ENCODE peak calls at places on chromosomes 2 and 18, in five cellular contexts. T is endothelial cell of umbilical vein, E is uterus, P is tibial nerve, C is sigmoid colon. F is an unnamed sample.

GRCh38 chr2:884027-884748 is 66.5 kb upstream of the SNTG2 start:
- DNase-seq in C (no peak), P (no peak), E (no peak), T (no peak), F (no peak)

GRCh38 chr2:137237055-137237454 is 471.7 kb downstream of the THSD7B start:
- DNase-seq in E (no peak), C (no peak), P (no peak), T (no peak), F (no peak)

GRCh38 chr2:54879598-54880355 is 156.3 kb downstream of the EML6 start:
- DNase-seq in C (no peak), T (no peak), E (no peak), P (no peak), F (no peak)

GRCh38 chr2:119950966-119951365 is 61.9 kb upstream of the EPB41L5 start:
- DNase-seq in E (no peak), P (no peak), T (no peak), C (no peak), F (no peak)

GRCh38 chr2:200756618-200757321 is 54.9 kb upstream of the BZW1 start:
- DNase-seq in P (no peak), E (no peak), T (peak; percentile 28), C (no peak), F (no peak)

GRCh38 chr2:133287709-133288108 is 280.6 kb downstream of the NCKAP5 start:
- DNase-seq in T (peak; percentile 5), P (no peak), E (no peak), C (no peak), F (no peak)

GRCh38 chr2:66814916-66815315 is 380.0 kb downstream of the MEIS1 start:
- DNase-seq in T (no peak), P (no peak), E (no peak), C (no peak), F (no peak)

GRCh38 chr2:72562451-72563153 is 263.2 kb downstream of the EXOC6B start:
- DNase-seq in T (peak; percentile 92), P (no peak), E (no peak), C (no peak), F (no peak)

GRCh38 chr2:124402274-124402673 is 377.2 kb downstream of the CNTNAP5 start:
- DNase-seq in T (no peak), C (no peak), P (no peak), E (no peak), F (no peak)

GRCh38 chr2:102037681-102038080 is 45.9 kb downstream of the IL1R2 start:
- DNase-seq in E (no peak), T (peak; percentile 52), P (no peak), C (no peak), F (no peak)

GRCh38 chr2:128293870-128294455 is 24.7 kb downstream of the HS6ST1 start:
- DNase-seq in C (no peak), P (no peak), E (no peak), T (no peak), F (no peak)

GRCh38 chr2:241153616-241154015 is 3.3 kb downstream of the PPP1R7 start:
- DNase-seq in T (no peak), C (no peak), E (no peak), P (no peak), F (no peak)

GRCh38 chr2:74959106-74959751 is 786 bp downstream of the POLE4 start:
- DNase-seq in T (no peak), C (no peak), P (no peak), E (no peak), F (no peak)

GRCh38 chr2:189770590-189771322 is 8.2 kb upstream of the OSGEPL1 start:
- DNase-seq in E (no peak), P (no peak), T (no peak), C (no peak), F (no peak)

GRCh38 chr2:70565039-70565731 is 11.6 kb upstream of the TGFA start:
- DNase-seq in T (no peak), E (no peak), P (no peak), C (no peak), F (no peak)

GRCh38 chr18:62512996-62513395 is 9.8 kb upstream of the ZCCHC2 start:
- DNase-seq in T (no peak), C (no peak), E (no peak), P (no peak), F (no peak)

GRCh38 chr18:54358495-54358793 is 738 bp downstream of the C18orf54 start:
- DNase-seq in P (no peak), E (no peak), T (peak; percentile 59), C (no peak), F (no peak)

GRCh38 chr18:22551536-22552151 is 133.9 kb upstream of the CTAGE1 start:
- DNase-seq in T (peak; percentile 92), P (no peak), E (no peak), C (no peak), F (no peak)

GRCh38 chr2:25115902-25116301 is 52.5 kb downstream of the POMC start:
- DNase-seq in C (no peak), T (no peak), P (no peak), E (no peak), F (no peak)

GRCh38 chr2:9753665-9754531 is 89.4 kb upstream of the TAF1B start:
- DNase-seq in E (no peak), P (no peak), T (no peak), C (no peak), F (no peak)

GRCh38 chr18:57784034-57784815 is 18.9 kb downstream of the ATP8B1 start:
- DNase-seq in C (no peak), P (no peak), E (no peak), T (peak; percentile 87), F (no peak)

GRCh38 chr2:69012310-69013122 is 463 bp upstream of the ANTXR1 start:
- DNase-seq in T (peak; percentile 56), E (peak; percentile 85), C (peak; percentile 84), P (peak; percentile 55), F (peak; percentile 81)

GRCh38 chr2:69013837-69014796 is 1.1 kb downstream of the ANTXR1 start:
- DNase-seq in T (peak; percentile 27), E (no peak), P (no peak), C (no peak), F (no peak)

GRCh38 chr2:69011611-69012157 is 1.3 kb upstream of the ANTXR1 start:
- DNase-seq in E (no peak), P (no peak), T (no peak), C (no peak), F (no peak)

GRCh38 chr2:69010437-69011194 is 2.4 kb upstream of the ANTXR1 start:
- DNase-seq in T (no peak), P (no peak), E (no peak), C (no peak), F (no peak)

DNA sequence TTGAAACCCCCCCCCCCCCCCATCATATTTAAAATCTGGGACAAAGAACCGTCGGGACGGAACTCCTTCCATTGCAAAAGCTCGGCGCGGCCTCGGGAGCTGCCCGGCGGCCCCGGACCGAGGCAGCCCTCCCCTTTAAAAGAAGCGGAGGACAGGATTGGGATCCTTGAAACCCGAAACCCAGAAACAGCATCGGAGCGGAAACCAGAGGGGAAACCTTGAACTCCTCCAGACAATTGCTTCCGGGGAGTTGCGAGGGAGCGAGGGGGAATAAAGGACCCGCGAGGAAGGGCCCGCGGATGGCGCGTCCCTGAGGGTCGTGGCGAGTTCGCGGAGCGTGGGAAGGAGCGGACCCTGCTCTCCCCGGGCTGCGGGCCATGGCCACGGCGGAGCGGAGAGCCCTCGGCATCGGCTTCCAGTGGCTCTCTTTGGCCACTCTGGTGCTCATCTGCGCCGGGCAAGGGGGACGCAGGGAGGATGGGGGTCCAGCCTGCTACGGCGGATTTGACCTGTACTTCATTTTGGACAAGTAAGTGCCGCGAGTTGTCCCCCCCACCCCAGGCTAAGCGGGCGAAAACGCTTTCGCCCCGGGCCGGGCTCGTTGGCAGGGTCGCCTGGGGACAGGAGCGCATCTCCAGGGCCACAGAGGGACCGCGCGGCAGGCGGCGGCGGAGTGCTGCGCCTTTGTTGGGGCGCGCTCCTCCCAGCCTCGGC is at the start of gene ANTXR1:
- DNase-seq in C (peak; percentile 84), T (peak; percentile 13), P (no peak), E (peak; percentile 66), F (peak; percentile 67)
- TF ChIP-seq POLR2A in C (peak; percentile 33), T (no peak), P (no peak), E (peak; percentile 29), F (no peak)

GRCh38 chr2:160271166-160272086 is 71.4 kb upstream of the ITGB6 start:
- DNase-seq in C (no peak), P (no peak), T (peak; percentile 44), E (peak; percentile 25), F (no peak)

GRCh38 chr2:160268382-160268781 is 68.3 kb upstream of the ITGB6 start:
- DNase-seq in C (no peak), T (no peak), E (no peak), P (no peak), F (no peak)

GRCh38 chr2:160269365-160269764 is 69.3 kb upstream of the ITGB6 start:
- DNase-seq in P (no peak), T (no peak), E (no peak), C (no peak), F (no peak)

GRCh38 chr2:160270571-160271113 is 70.6 kb upstream of the ITGB6 start:
- DNase-seq in P (no peak), C (peak; percentile 70), E (no peak), T (peak; percentile 44), F (no peak)

DNA sequence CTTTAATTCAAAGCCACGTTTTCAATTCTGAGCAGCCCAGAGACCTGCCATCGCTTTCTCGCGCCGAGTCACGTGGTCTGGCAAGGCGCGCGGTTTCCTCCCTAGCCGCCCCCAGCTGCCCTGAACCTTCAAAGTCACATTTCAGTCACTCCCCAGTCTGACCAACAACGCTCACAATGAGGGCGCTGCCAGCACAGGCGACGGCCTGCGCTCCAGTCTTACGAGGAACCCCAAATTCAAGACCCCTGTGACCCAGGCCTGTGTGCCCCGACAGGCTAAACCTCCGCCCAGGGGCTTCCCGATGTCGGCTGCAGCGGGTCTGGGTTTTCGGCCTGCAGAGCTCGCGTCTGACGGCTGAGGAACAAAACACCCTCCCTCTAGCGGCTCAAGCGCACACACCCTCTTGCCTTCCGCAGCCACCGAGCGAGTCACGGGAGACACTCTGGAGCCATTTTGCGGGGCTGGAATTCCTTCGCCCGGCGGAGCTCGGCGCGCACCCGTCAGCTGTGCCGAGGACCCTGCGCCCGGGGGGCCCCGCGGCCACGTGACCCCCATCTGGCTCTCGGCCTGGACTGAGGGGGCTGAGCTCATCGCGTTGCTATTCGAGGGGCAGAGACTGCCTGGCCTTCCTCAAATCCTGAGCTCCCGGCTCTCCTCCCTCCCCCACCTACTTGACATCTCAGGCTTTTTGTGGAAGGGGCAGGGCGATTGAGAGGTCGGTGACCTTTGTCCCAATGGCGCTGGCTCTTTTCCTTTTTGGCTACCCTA is 69.9 kb upstream of the ITGB6 start:
- DNase-seq in C (peak; percentile 96), T (peak; percentile 92), E (peak; percentile 96), P (peak; percentile 68), F (peak; percentile 91)
- TF ChIP-seq POLR2A in C (peak; percentile 39), T (peak; percentile 76), E (no peak), P (peak; percentile 59), F (no peak)

DNA sequence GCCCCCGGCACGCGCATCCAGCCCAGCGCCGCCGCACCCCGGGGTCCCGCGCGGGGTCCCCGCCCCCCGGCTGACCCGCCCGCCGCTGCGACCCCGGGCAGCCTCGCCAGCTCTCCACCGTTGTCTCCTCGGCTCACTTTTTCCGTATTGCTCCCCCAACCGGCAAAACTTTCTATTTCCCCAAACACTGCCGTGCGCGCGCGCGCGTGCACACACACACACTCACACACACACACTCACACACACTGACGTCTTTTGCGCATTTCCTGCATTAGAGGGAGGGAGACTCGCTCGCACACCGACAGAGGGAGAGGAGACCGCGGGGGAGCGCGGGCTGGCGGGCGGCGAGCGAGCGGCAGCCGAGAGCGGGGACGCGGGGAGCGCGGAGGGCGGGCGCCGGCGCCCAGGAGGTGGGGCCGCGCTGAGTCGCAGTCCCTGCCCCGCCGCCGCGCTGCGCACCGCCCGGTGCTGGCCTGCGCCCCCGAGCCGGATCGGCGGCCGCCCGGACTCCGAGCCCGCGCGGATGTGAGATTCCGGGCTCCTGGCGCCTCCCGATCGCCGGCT is 542 bp upstream of the PRKCE start:
- DNase-seq in C (peak; percentile 98), P (peak; percentile 97), E (peak; percentile 96), T (peak; percentile 96), F (peak; percentile 96)
- TF ChIP-seq POLR2A in C (peak; percentile 71), P (peak; percentile 97), E (peak; percentile 98), T (peak; percentile 86), F (peak; percentile 84)

GRCh38 chr2:23492941-23493340 is 108.0 kb downstream of the KLHL29 start:
- DNase-seq in E (no peak), P (no peak), T (no peak), C (no peak), F (no peak)
- TF ChIP-seq POLR2A in E (no peak), P (no peak), T (no peak), C (no peak), F (no peak)